ENCODE peak calls at places on chromosomes 16 and 17, in seven cellular contexts. One of them, this sample, is unnamed.

GRCh38 chr17:37543527-37544122 is 53.9 kb downstream of the DUSP14 start:
- DNase-seq in CD4-positive, alpha-beta T cell: no peak
- DNase-seq in RCC 7860: no peak
- DNase-seq in stimulated activated naive CD4-positive, alpha-beta T cell: no peak
- DNase-seq in posterior cingulate gyrus: no peak
- DNase-seq in Caki2: no peak
- DNase-seq in nephron progenitor cell: no peak
- DNase-seq in this sample: no peak

GRCh38 chr17:31310877-31311276 is 3.0 kb downstream of the EVI2B start:
- DNase-seq in CD4-positive, alpha-beta T cell: peak; percentile 23
- DNase-seq in RCC 7860: no peak
- DNase-seq in stimulated activated naive CD4-positive, alpha-beta T cell: peak; percentile 26
- DNase-seq in posterior cingulate gyrus: no peak
- DNase-seq in Caki2: no peak
- DNase-seq in nephron progenitor cell: no peak
- DNase-seq in this sample: no peak

GRCh38 chr16:73306901-73307413 is 259.0 kb upstream of the ZFHX3 start:
- DNase-seq in CD4-positive, alpha-beta T cell: no peak
- DNase-seq in RCC 7860: no peak
- DNase-seq in stimulated activated naive CD4-positive, alpha-beta T cell: no peak
- DNase-seq in posterior cingulate gyrus: no peak
- DNase-seq in Caki2: no peak
- DNase-seq in nephron progenitor cell: no peak
- DNase-seq in this sample: no peak

GRCh38 chr16:53891409-53892139 is 187.6 kb downstream of the FTO start:
- DNase-seq in CD4-positive, alpha-beta T cell: no peak
- DNase-seq in RCC 7860: no peak
- DNase-seq in stimulated activated naive CD4-positive, alpha-beta T cell: no peak
- DNase-seq in posterior cingulate gyrus: no peak
- DNase-seq in Caki2: no peak
- DNase-seq in nephron progenitor cell: no peak
- DNase-seq in this sample: no peak

GRCh38 chr16:2692948-2693651 is 10.8 kb downstream of the KCTD5 start:
- DNase-seq in CD4-positive, alpha-beta T cell: no peak
- DNase-seq in RCC 7860: peak; percentile 87
- DNase-seq in stimulated activated naive CD4-positive, alpha-beta T cell: no peak
- DNase-seq in posterior cingulate gyrus: peak; percentile 71
- DNase-seq in Caki2: peak; percentile 82
- DNase-seq in nephron progenitor cell: peak; percentile 31
- DNase-seq in this sample: peak; percentile 85

GRCh38 chr16:1906052-1906845 is 12.0 kb downstream of the HS3ST6 start:
- DNase-seq in CD4-positive, alpha-beta T cell: no peak
- DNase-seq in RCC 7860: no peak
- DNase-seq in stimulated activated naive CD4-positive, alpha-beta T cell: no peak
- DNase-seq in posterior cingulate gyrus: no peak
- DNase-seq in Caki2: no peak
- DNase-seq in nephron progenitor cell: no peak
- DNase-seq in this sample: peak; percentile 63

GRCh38 chr17:80877095-80877828 is 114.4 kb upstream of the CHMP6 start:
- DNase-seq in CD4-positive, alpha-beta T cell: no peak
- DNase-seq in RCC 7860: no peak
- DNase-seq in stimulated activated naive CD4-positive, alpha-beta T cell: no peak
- DNase-seq in posterior cingulate gyrus: no peak
- DNase-seq in Caki2: no peak
- DNase-seq in nephron progenitor cell: no peak
- DNase-seq in this sample: no peak

GRCh38 chr16:70433456-70434103 is 5.3 kb downstream of the ST3GAL2 start:
- DNase-seq in CD4-positive, alpha-beta T cell: no peak
- DNase-seq in RCC 7860: peak; percentile 65
- DNase-seq in stimulated activated naive CD4-positive, alpha-beta T cell: no peak
- DNase-seq in posterior cingulate gyrus: no peak
- DNase-seq in Caki2: no peak
- DNase-seq in nephron progenitor cell: no peak
- DNase-seq in this sample: peak; percentile 65

GRCh38 chr16:27717726-27718125 is 167.8 kb downstream of the KATNIP start:
- DNase-seq in CD4-positive, alpha-beta T cell: no peak
- DNase-seq in RCC 7860: no peak
- DNase-seq in stimulated activated naive CD4-positive, alpha-beta T cell: no peak
- DNase-seq in posterior cingulate gyrus: no peak
- DNase-seq in Caki2: no peak
- DNase-seq in nephron progenitor cell: no peak
- DNase-seq in this sample: no peak

GRCh38 chr16:11572301-11572995 is 14.3 kb downstream of the LITAF start:
- DNase-seq in CD4-positive, alpha-beta T cell: peak; percentile 27
- DNase-seq in RCC 7860: no peak
- DNase-seq in stimulated activated naive CD4-positive, alpha-beta T cell: peak; percentile 67
- DNase-seq in posterior cingulate gyrus: no peak
- DNase-seq in Caki2: no peak
- DNase-seq in nephron progenitor cell: no peak
- DNase-seq in this sample: peak; percentile 40

GRCh38 chr17:47622179-47622549 is 27.6 kb upstream of the KPNB1 start:
- DNase-seq in CD4-positive, alpha-beta T cell: no peak
- DNase-seq in RCC 7860: no peak
- DNase-seq in stimulated activated naive CD4-positive, alpha-beta T cell: no peak
- DNase-seq in posterior cingulate gyrus: no peak
- DNase-seq in Caki2: no peak
- DNase-seq in nephron progenitor cell: no peak
- DNase-seq in this sample: no peak

GRCh38 chr16:81401035-81401950 is 43.3 kb upstream of the CMIP start:
- DNase-seq in CD4-positive, alpha-beta T cell: no peak
- DNase-seq in RCC 7860: peak; percentile 56
- DNase-seq in stimulated activated naive CD4-positive, alpha-beta T cell: no peak
- DNase-seq in posterior cingulate gyrus: no peak
- DNase-seq in Caki2: peak; percentile 49
- DNase-seq in nephron progenitor cell: no peak
- DNase-seq in this sample: no peak

GRCh38 chr16:17194190-17194780 is 276.5 kb downstream of the XYLT1 start:
- DNase-seq in CD4-positive, alpha-beta T cell: peak; percentile 59
- DNase-seq in RCC 7860: no peak
- DNase-seq in stimulated activated naive CD4-positive, alpha-beta T cell: peak; percentile 28
- DNase-seq in posterior cingulate gyrus: peak; percentile 35
- DNase-seq in Caki2: no peak
- DNase-seq in nephron progenitor cell: peak; percentile 76
- DNase-seq in this sample: peak; percentile 70

GRCh38 chr17:3888343-3889171 is 4.3 kb downstream of the CAMKK1 start:
- DNase-seq in CD4-positive, alpha-beta T cell: no peak
- DNase-seq in RCC 7860: peak; percentile 83
- DNase-seq in stimulated activated naive CD4-positive, alpha-beta T cell: no peak
- DNase-seq in posterior cingulate gyrus: peak; percentile 46
- DNase-seq in Caki2: peak; percentile 91
- DNase-seq in nephron progenitor cell: peak; percentile 71
- DNase-seq in this sample: peak; percentile 96

GRCh38 chr17:54452666-54453348 is 447.8 kb upstream of the TOM1L1 start:
- DNase-seq in CD4-positive, alpha-beta T cell: no peak
- DNase-seq in RCC 7860: no peak
- DNase-seq in stimulated activated naive CD4-positive, alpha-beta T cell: no peak
- DNase-seq in posterior cingulate gyrus: no peak
- DNase-seq in Caki2: no peak
- DNase-seq in nephron progenitor cell: no peak
- DNase-seq in this sample: no peak

GRCh38 chr16:87457051-87457611 is 35.7 kb downstream of the ZCCHC14 start:
- DNase-seq in CD4-positive, alpha-beta T cell: no peak
- DNase-seq in RCC 7860: peak; percentile 90
- DNase-seq in stimulated activated naive CD4-positive, alpha-beta T cell: no peak
- DNase-seq in posterior cingulate gyrus: no peak
- DNase-seq in Caki2: peak; percentile 89
- DNase-seq in nephron progenitor cell: no peak
- DNase-seq in this sample: peak; percentile 70

GRCh38 chr17:29291163-29291752 is 2.7 kb downstream of the NUFIP2 start:
- DNase-seq in CD4-positive, alpha-beta T cell: no peak
- DNase-seq in RCC 7860: peak; percentile 56
- DNase-seq in stimulated activated naive CD4-positive, alpha-beta T cell: no peak
- DNase-seq in posterior cingulate gyrus: no peak
- DNase-seq in Caki2: peak; percentile 59
- DNase-seq in nephron progenitor cell: no peak
- DNase-seq in this sample: peak; percentile 89

GRCh38 chr16:72371307-72372081 is 199.5 kb upstream of the PMFBP1 start:
- DNase-seq in CD4-positive, alpha-beta T cell: no peak
- DNase-seq in RCC 7860: peak; percentile 85
- DNase-seq in stimulated activated naive CD4-positive, alpha-beta T cell: no peak
- DNase-seq in posterior cingulate gyrus: no peak
- DNase-seq in Caki2: peak; percentile 95
- DNase-seq in nephron progenitor cell: peak; percentile 66
- DNase-seq in this sample: peak; percentile 94

GRCh38 chr16:10729649-10730048 is 14.0 kb upstream of the NUBP1 start:
- DNase-seq in CD4-positive, alpha-beta T cell: no peak
- DNase-seq in RCC 7860: peak; percentile 66
- DNase-seq in stimulated activated naive CD4-positive, alpha-beta T cell: no peak
- DNase-seq in posterior cingulate gyrus: no peak
- DNase-seq in Caki2: peak; percentile 80
- DNase-seq in nephron progenitor cell: no peak
- DNase-seq in this sample: peak; percentile 73

GRCh38 chr17:31488982-31489294 is 97.5 kb downstream of the RAB11FIP4 start:
- DNase-seq in CD4-positive, alpha-beta T cell: no peak
- DNase-seq in RCC 7860: no peak
- DNase-seq in stimulated activated naive CD4-positive, alpha-beta T cell: no peak
- DNase-seq in posterior cingulate gyrus: no peak
- DNase-seq in Caki2: no peak
- DNase-seq in nephron progenitor cell: no peak
- DNase-seq in this sample: peak; percentile 31

GRCh38 chr16:66304151-66304550 is 62.3 kb upstream of the CDH5 start:
- DNase-seq in CD4-positive, alpha-beta T cell: no peak
- DNase-seq in RCC 7860: no peak
- DNase-seq in stimulated activated naive CD4-positive, alpha-beta T cell: no peak
- DNase-seq in posterior cingulate gyrus: no peak
- DNase-seq in Caki2: no peak
- DNase-seq in nephron progenitor cell: no peak
- DNase-seq in this sample: no peak

GRCh38 chr16:22235839-22236745 is 30.0 kb downstream of the EEF2K start:
- DNase-seq in CD4-positive, alpha-beta T cell: no peak
- DNase-seq in RCC 7860: no peak
- DNase-seq in stimulated activated naive CD4-positive, alpha-beta T cell: no peak
- DNase-seq in posterior cingulate gyrus: no peak
- DNase-seq in Caki2: no peak
- DNase-seq in nephron progenitor cell: no peak
- DNase-seq in this sample: no peak

GRCh38 chr16:1884155-1884760 is 12.3 kb upstream of the MEIOB start:
- DNase-seq in CD4-positive, alpha-beta T cell: no peak
- DNase-seq in RCC 7860: no peak
- DNase-seq in stimulated activated naive CD4-positive, alpha-beta T cell: no peak
- DNase-seq in posterior cingulate gyrus: no peak
- DNase-seq in Caki2: no peak
- DNase-seq in nephron progenitor cell: no peak
- DNase-seq in this sample: no peak

This sample was measured in left kidney.